ENCODE peak calls at places on chromosomes 4 and X, in five cellular contexts. V is Panc1, G is K562, C is GM12878, K is stomach. Y is an unnamed sample.

GRCh38 chrX:17397074-17397473 is 22.1 kb downstream of the NHS start:
- DNase-seq in V (no peak), G (no peak), C (no peak), K (no peak), Y (no peak)

GRCh38 chr4:115215935-115216334 is 102.5 kb upstream of the NDST4 start:
- DNase-seq in V (no peak), G (no peak), C (no peak), K (no peak), Y (no peak)

GRCh38 chrX:130079824-130080406 is 30.4 kb downstream of the ELF4 start:
- DNase-seq in V (peak), G (peak), C (no peak), K (peak), Y (no peak)

GRCh38 chr4:111330786-111331185 is 707.9 kb upstream of the PITX2 start:
- DNase-seq in V (no peak), G (no peak), C (no peak), K (no peak), Y (no peak)

GRCh38 chr4:1039493-1040343 is 28.3 kb downstream of the FGFRL1 start:
- DNase-seq in V (no peak), G (peak), C (no peak), K (peak), Y (no peak)

GRCh38 chrX:46713672-46714487 is 45.0 kb downstream of the SLC9A7 start:
- DNase-seq in V (no peak), G (no peak), C (peak), K (no peak), Y (no peak)

GRCh38 chrX:128460835-128461234 is 408.6 kb upstream of the ACTRT1 start:
- DNase-seq in V (peak), G (no peak), C (no peak), K (no peak), Y (no peak)

GRCh38 chr4:109801895-109802319 is at the start of gene CFI:
- DNase-seq in V (no peak), G (no peak), C (no peak), K (no peak), Y (no peak)

GRCh38 chr4:105147226-105148151 is 813 bp downstream of the TET2 start:
- DNase-seq in V (no peak), G (peak), C (no peak), K (peak), Y (no peak)

GRCh38 chr4:57077550-57078311 is 32.5 kb downstream of the IGFBP7 start:
- DNase-seq in V (no peak), G (no peak), C (no peak), K (no peak), Y (no peak)

GRCh38 chr4:10028910-10029309 is 7.6 kb upstream of the SLC2A9 start:
- DNase-seq in V (no peak), G (no peak), C (no peak), K (no peak), Y (no peak)

GRCh38 chr4:135243960-135244561 is 1042.5 kb upstream of the PABPC4L start:
- DNase-seq in V (no peak), G (no peak), C (no peak), K (no peak), Y (no peak)

GRCh38 chrX:34521563-34521962 is 135.5 kb downstream of the TMEM47 start:
- DNase-seq in V (no peak), G (no peak), C (no peak), K (no peak), Y (no peak)

GRCh38 chr4:26410385-26411293 is 79.6 kb downstream of the CCKAR start:
- DNase-seq in V (peak), G (peak), C (peak), K (no peak), Y (no peak)

GRCh38 chr4:38728651-38729141 is 54.1 kb downstream of the TLR10 start:
- DNase-seq in V (no peak), G (no peak), C (no peak), K (peak), Y (no peak)

GRCh38 chr4:81470456-81471327 is 1.0 kb downstream of the RASGEF1B start:
- DNase-seq in V (no peak), G (no peak), C (no peak), K (peak), Y (no peak)

GRCh38 chrX:54087661-54088060 is 43.4 kb upstream of the PHF8 start:
- DNase-seq in V (no peak), G (no peak), C (no peak), K (no peak), Y (no peak)

GRCh38 chrX:153688534-153688899 is 791 bp downstream of the SLC6A8 start:
- DNase-seq in V (no peak), G (no peak), C (no peak), K (no peak), Y (no peak)

GRCh38 chr4:62835579-62835978 is 1573.7 kb downstream of the TECRL start:
- DNase-seq in V (no peak), G (no peak), C (no peak), K (no peak), Y (no peak)

GRCh38 chr4:28557755-28558154 is 1697.1 kb downstream of the STIM2 start:
- DNase-seq in V (no peak), G (no peak), C (no peak), K (no peak), Y (no peak)

GRCh38 chr4:114012749-114013148 is 33.3 kb upstream of the ARSJ start:
- DNase-seq in V (no peak), G (no peak), C (no peak), K (no peak), Y (no peak)

GRCh38 chrX:120380699-120381098 is 18.8 kb downstream of the ATP1B4 start:
- DNase-seq in V (no peak), G (no peak), C (no peak), K (no peak), Y (no peak)

GRCh38 chr4:86717651-86718050 is 123.5 kb downstream of the PTPN13 start:
- DNase-seq in V (no peak), G (no peak), C (no peak), K (no peak), Y (no peak)

GRCh38 chr4:169228076-169228475 is 42.7 kb downstream of the SH3RF1 start:
- DNase-seq in V (no peak), G (no peak), C (no peak), K (no peak), Y (no peak)

GRCh38 chr4:169226565-169226964 is 44.2 kb downstream of the SH3RF1 start:
- DNase-seq in V (no peak), G (no peak), C (no peak), K (no peak), Y (no peak)

GRCh38 chr4:169225812-169226211 is 44.9 kb downstream of the SH3RF1 start:
- DNase-seq in V (peak), G (no peak), C (no peak), K (no peak), Y (no peak)

GRCh38 chr4:169231647-169232262 is 39.0 kb downstream of the SH3RF1 start:
- DNase-seq in V (no peak), G (no peak), C (no peak), K (no peak), Y (no peak)

GRCh38 chr4:169229571-169230028 is 41.2 kb downstream of the SH3RF1 start:
- DNase-seq in V (peak), G (no peak), C (no peak), K (no peak), Y (no peak)
- TF ChIP-seq POLR2AphosphoS5 in V (no peak), G (no peak), C (no peak), K (peak), Y (no peak)

DNA sequence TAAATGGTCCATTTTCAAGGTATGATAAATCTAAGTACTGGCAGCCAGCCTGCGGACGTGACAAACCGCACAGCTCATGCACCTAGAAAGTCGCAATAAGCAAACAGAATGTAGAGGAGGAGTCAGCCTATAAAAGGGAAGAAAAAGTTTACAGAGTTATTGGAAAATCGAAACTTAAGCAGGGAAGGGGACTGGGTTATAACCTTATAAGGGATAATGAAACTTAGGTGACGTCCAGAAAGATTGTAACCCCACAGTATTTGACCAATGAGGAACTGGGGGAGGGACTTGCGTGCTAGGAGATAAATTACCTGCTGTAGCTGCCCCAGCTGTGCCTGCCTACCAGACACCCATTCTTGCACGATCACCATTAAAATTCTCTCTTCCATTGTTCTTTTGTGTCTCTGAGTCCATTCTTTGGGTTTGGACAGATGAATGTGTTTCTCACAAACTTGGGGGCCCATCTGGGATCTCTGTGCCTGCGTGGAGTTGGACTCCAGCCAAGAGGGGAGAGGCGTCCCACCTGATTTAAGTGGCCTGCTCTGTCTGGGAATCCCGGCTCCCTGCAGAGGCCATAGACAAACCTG is 61.0 kb downstream of the ZCCHC12 start:
- DNase-seq in V (no peak), G (no peak), C (no peak), K (no peak), Y (no peak)
- TF ChIP-seq POLR2AphosphoS5 in V (no peak), G (no peak), C (no peak), K (no peak), Y (no peak)

GRCh38 chr4:168587326-168588125 is 90.7 kb downstream of the PALLD start:
- DNase-seq in V (no peak), G (no peak), C (no peak), K (no peak), Y (no peak)
- TF ChIP-seq POLR2AphosphoS5 in V (no peak), G (no peak), C (no peak), K (no peak), Y (no peak)

GRCh38 chrX:35728481-35728880 is 69.7 kb upstream of the MAGEB16 start:
- DNase-seq in V (no peak), G (no peak), C (no peak), K (no peak), Y (no peak)
- TF ChIP-seq POLR2AphosphoS5 in V (no peak), G (no peak), C (no peak), K (no peak), Y (no peak)

DNA sequence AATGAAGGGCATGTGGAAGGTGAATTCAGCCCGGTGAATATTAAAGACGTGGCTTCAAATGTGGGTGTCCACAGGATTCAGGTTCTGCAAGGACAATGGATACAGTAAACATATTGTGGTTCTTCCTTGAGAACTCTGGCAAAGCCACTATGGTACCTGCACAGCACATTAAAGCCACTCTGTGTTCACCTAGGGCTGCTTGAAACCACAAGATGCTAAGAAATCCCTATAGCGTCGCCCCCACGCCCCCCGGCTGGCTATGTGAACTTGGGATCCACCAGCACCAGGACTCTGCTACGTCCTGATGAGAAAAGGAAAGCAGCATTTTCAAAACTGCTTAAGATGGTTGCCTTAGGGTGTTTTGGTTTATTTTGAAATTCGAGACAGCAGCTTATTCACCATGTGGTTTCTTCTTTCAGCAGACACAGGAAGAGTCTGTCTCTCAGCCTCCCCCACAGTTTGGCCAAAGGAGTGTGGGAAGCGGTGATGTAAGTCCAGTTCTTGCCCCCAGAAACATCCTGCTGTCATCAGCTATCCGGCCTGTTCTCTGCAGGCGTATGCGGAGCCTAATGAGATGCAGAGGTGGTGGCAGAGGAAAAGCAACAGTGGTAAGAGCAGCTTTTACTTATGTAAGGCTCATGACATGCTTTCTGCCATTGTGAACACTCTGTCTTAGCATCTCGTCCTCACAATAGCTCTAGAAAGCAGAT is 111.5 kb downstream of the AFAP1 start:
- DNase-seq in V (no peak), G (no peak), C (no peak), K (peak), Y (no peak)
- TF ChIP-seq POLR2AphosphoS5 in V (no peak), G (no peak), C (no peak), K (peak), Y (no peak)

GRCh38 chr4:79223993-79224776 is 101.7 kb downstream of the NAA11 start:
- DNase-seq in V (no peak), G (no peak), C (no peak), K (no peak), Y (no peak)
- TF ChIP-seq POLR2AphosphoS5 in V (no peak), G (no peak), C (no peak), K (no peak), Y (no peak)

GRCh38 chr4:42482516-42483327 is 85.4 kb downstream of the SHISA3 start:
- DNase-seq in V (no peak), G (no peak), C (no peak), K (no peak), Y (no peak)

GRCh38 chr4:42487230-42487629 is 89.9 kb downstream of the SHISA3 start:
- DNase-seq in V (no peak), G (no peak), C (no peak), K (no peak), Y (no peak)

GRCh38 chr4:42484630-42485029 is 87.3 kb downstream of the SHISA3 start:
- DNase-seq in V (no peak), G (no peak), C (no peak), K (no peak), Y (no peak)

GRCh38 chr4:42480774-42481173 is 83.5 kb downstream of the SHISA3 start:
- DNase-seq in V (no peak), G (no peak), C (no peak), K (no peak), Y (no peak)

GRCh38 chr4:42483426-42484379 is 86.4 kb downstream of the SHISA3 start:
- DNase-seq in V (no peak), G (no peak), C (no peak), K (no peak), Y (no peak)
- TF ChIP-seq POLR2AphosphoS5 in V (no peak), G (no peak), C (no peak), K (no peak), Y (no peak)

DNA sequence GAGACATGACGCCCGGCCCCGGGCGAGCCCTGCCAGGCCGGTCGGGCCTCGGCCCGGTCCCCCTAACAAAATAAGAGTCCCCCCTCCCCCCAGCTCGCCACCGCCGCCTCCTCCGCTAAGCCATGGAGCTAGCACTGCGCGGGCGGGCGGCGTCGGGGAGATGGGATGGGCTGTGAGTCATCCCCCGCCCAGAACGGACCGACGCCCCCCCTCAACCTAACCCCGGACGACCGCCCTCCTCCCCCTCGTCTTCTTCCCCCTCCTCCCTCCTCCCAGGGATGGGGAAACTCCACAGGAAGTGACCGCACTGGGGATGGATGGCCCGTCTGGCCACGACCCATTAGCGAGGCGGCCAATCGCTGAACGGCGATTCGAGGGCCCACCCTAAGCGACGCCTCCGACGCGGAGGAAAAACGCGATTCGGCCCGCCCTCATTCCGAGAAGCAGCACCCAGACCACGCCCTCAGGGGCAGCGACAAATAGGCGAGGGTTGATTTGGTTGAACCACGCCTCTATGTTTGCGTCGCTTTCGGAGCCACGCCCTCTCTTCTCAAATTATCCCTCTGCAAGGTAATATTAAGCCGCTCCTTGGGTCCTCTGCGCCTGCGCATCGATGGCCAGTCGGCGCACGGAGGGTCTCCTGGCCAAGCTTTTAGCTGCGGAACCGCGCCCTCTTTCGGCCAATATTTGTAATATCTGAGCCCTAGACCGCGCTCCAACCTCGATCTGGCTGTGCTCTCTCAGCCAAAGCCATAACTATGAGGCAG is at the start of gene TFE3:
- DNase-seq in V (peak), G (peak), C (peak), K (peak), Y (peak)
- TF ChIP-seq POLR2AphosphoS5 in V (peak), G (peak), C (no peak), K (peak), Y (no peak)

DNA sequence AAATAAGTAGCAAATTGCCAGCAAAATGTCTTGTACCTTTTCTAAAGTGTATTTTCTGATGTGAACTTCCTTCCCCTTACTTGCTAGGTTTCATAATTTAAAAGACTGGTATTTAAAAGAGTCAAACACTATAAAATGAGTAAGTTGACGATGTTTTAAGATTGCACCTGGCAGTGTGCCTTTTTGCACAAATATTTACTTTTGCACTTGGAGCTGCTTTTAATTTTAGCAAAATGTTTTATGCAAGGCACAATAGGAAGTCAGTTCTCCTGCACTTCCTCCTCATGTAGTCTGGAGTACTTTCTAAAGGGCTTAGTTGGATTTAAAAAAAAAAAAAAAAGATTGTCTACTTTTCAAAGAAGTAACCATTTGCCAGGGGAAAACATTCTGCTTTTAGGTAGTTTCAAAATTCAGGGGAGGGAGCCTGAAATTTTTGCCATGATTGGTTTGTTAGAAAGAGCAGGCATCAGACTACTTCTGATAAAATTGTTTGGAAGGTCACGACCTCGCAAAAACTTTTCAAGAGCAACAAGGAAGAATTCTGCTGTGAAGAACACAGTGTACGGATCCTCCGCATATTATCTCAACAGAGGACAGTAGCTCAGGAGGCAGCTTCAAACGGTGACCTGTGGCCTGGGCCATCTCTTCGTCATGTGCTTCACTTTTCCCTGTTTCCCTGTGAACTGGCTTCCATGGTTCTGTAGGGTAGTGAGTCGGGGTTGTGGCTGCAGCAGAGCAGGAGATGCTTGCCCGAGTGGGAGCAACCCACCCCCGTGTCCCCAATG is 66.1 kb downstream of the CDS1 start:
- DNase-seq in V (no peak), G (no peak), C (no peak), K (no peak), Y (no peak)
- TF ChIP-seq POLR2AphosphoS5 in V (no peak), G (no peak), C (no peak), K (no peak), Y (no peak)

GRCh38 chr4:98928505-98929340 is at the start of gene EIF4E:
- DNase-seq in V (peak), G (peak), C (peak), K (peak), Y (peak)
- TF ChIP-seq POLR2AphosphoS5 in V (peak), G (peak), C (no peak), K (no peak), Y (peak)